ENCODE peak calls at places on chromosomes 16 and 17, in ten cellular contexts. U, W, R, E, O, C, I, N, S and P are unnamed samples.
A peak's percentile ranks its signal among the peaks of the same experiment; 100 is the strongest.

GRCh38 chr16:89363621-89364393 is 126.6 kb downstream of the ANKRD11 start:
- DNase-seq in C (no peak), E (no peak), I (no peak), W (peak; percentile 86), O (no peak), S (no peak), U (no peak), N (peak; percentile 81), R (no peak), P (peak; percentile 82)

GRCh38 chr17:76382803-76383644 is 1.4 kb upstream of the SPHK1 start:
- DNase-seq in N (peak; percentile 86), S (peak; percentile 31), I (no peak), C (peak; percentile 79), E (peak; percentile 52), R (no peak), W (peak; percentile 69), U (no peak), O (peak; percentile 77), P (peak; percentile 86)

GRCh38 chr17:9406046-9406631 is 169.5 kb downstream of the STX8 start:
- DNase-seq in U (no peak), S (no peak), W (peak; percentile 11), C (no peak), N (no peak), E (no peak), I (no peak), O (no peak), R (no peak), P (no peak)

GRCh38 chr17:4199818-4200402 is 56.9 kb downstream of the CYB5D2 start:
- DNase-seq in U (no peak), N (no peak), R (no peak), W (peak; percentile 43), E (no peak), O (no peak), C (peak; percentile 41), S (no peak), I (no peak), P (no peak)

GRCh38 chr17:3582921-3583320 is 25.3 kb upstream of the TRPV3 start:
- DNase-seq in I (no peak), S (no peak), O (no peak), W (no peak), N (no peak), R (no peak), U (no peak), E (no peak), C (no peak), P (no peak)

GRCh38 chr17:44652727-44653126 is 3.5 kb upstream of the MEIOC start:
- DNase-seq in O (no peak), S (no peak), E (no peak), R (no peak), W (no peak), I (no peak), U (no peak), C (no peak), N (no peak), P (no peak)

GRCh38 chr17:50127661-50128361 is 2.1 kb downstream of the SAMD14 start:
- DNase-seq in S (no peak), R (no peak), E (no peak), N (no peak), W (no peak), U (no peak), C (peak; percentile 50), I (no peak), O (no peak), P (no peak)

GRCh38 chr17:2178798-2179505 is 124.0 kb downstream of the HIC1 start:
- DNase-seq in O (peak; percentile 53), W (no peak), E (no peak), N (no peak), I (no peak), S (no peak), U (no peak), C (no peak), R (no peak), P (no peak)